ENCODE peak calls at places on chromosome 6, in eight cellular contexts. One of them, this sample, is unnamed.

GRCh38 chr6:47135772-47136171 is 93.6 kb upstream of the ADGRF1 start:
- DNase-seq in neural progenitor cell: no peak
- DNase-seq in HCT116: peak
- DNase-seq in OCI-LY7: no peak
- DNase-seq in MM.1S: no peak
- DNase-seq in PC-3: peak
- DNase-seq in GM23248: peak
- DNase-seq in GM23338: peak
- DNase-seq in this sample: peak

GRCh38 chr6:126377594-126378153 is 37.8 kb downstream of the CENPW start:
- DNase-seq in MM.1S: no peak
- DNase-seq in GM23248: no peak
- DNase-seq in neural progenitor cell: no peak
- DNase-seq in HCT116: no peak
- DNase-seq in PC-3: no peak
- DNase-seq in OCI-LY7: no peak
- DNase-seq in GM23338: no peak
- DNase-seq in this sample: no peak

GRCh38 chr6:167226791-167227190 is 64.3 kb upstream of the UNC93A start:
- DNase-seq in PC-3: no peak
- DNase-seq in HCT116: no peak
- DNase-seq in GM23338: no peak
- DNase-seq in neural progenitor cell: no peak
- DNase-seq in OCI-LY7: no peak
- DNase-seq in MM.1S: no peak
- DNase-seq in GM23248: no peak
- DNase-seq in this sample: no peak

GRCh38 chr6:144062757-144063156 is 32.6 kb downstream of the SF3B5 start:
- DNase-seq in HCT116: no peak
- DNase-seq in OCI-LY7: peak
- DNase-seq in GM23338: no peak
- DNase-seq in GM23248: no peak
- DNase-seq in neural progenitor cell: no peak
- DNase-seq in PC-3: no peak
- DNase-seq in MM.1S: no peak
- DNase-seq in this sample: no peak

GRCh38 chr6:23505021-23505420 is 621.0 kb upstream of the NRSN1 start:
- DNase-seq in OCI-LY7: no peak
- DNase-seq in MM.1S: no peak
- DNase-seq in GM23248: peak
- DNase-seq in PC-3: no peak
- DNase-seq in GM23338: no peak
- DNase-seq in neural progenitor cell: no peak
- DNase-seq in HCT116: no peak
- DNase-seq in this sample: no peak

GRCh38 chr6:82521369-82521768 is 157.8 kb downstream of the TPBG start:
- DNase-seq in neural progenitor cell: no peak
- DNase-seq in GM23248: no peak
- DNase-seq in PC-3: no peak
- DNase-seq in GM23338: no peak
- DNase-seq in MM.1S: no peak
- DNase-seq in OCI-LY7: no peak
- DNase-seq in HCT116: no peak
- DNase-seq in this sample: no peak

GRCh38 chr6:136037885-136038460 is 186.5 kb downstream of the PDE7B start:
- DNase-seq in MM.1S: no peak
- DNase-seq in neural progenitor cell: no peak
- DNase-seq in GM23248: peak
- DNase-seq in HCT116: no peak
- DNase-seq in OCI-LY7: no peak
- DNase-seq in GM23338: no peak
- DNase-seq in PC-3: no peak
- DNase-seq in this sample: peak

GRCh38 chr6:144710207-144710606 is 425.1 kb downstream of the UTRN start:
- DNase-seq in MM.1S: no peak
- DNase-seq in OCI-LY7: no peak
- DNase-seq in HCT116: no peak
- DNase-seq in neural progenitor cell: no peak
- DNase-seq in GM23338: no peak
- DNase-seq in PC-3: peak
- DNase-seq in GM23248: peak
- DNase-seq in this sample: no peak

GRCh38 chr6:49551126-49551865 is 828 bp downstream of the C6orf141 start:
- DNase-seq in OCI-LY7: no peak
- DNase-seq in GM23338: peak
- DNase-seq in HCT116: no peak
- DNase-seq in GM23248: peak
- DNase-seq in MM.1S: no peak
- DNase-seq in PC-3: peak
- DNase-seq in neural progenitor cell: peak
- DNase-seq in this sample: peak

GRCh38 chr6:5679696-5680494 is 326.8 kb downstream of the NRN1 start:
- DNase-seq in GM23338: no peak
- DNase-seq in neural progenitor cell: no peak
- DNase-seq in HCT116: no peak
- DNase-seq in GM23248: no peak
- DNase-seq in PC-3: no peak
- DNase-seq in MM.1S: no peak
- DNase-seq in OCI-LY7: peak
- DNase-seq in this sample: no peak

GRCh38 chr6:22657341-22657985 is 88.1 kb downstream of the HDGFL1 start:
- DNase-seq in neural progenitor cell: no peak
- DNase-seq in MM.1S: peak
- DNase-seq in GM23338: no peak
- DNase-seq in HCT116: no peak
- DNase-seq in PC-3: no peak
- DNase-seq in GM23248: no peak
- DNase-seq in OCI-LY7: no peak
- DNase-seq in this sample: no peak

GRCh38 chr6:82015043-82015442 is 232.5 kb downstream of the IBTK start:
- DNase-seq in PC-3: peak
- DNase-seq in HCT116: no peak
- DNase-seq in OCI-LY7: no peak
- DNase-seq in neural progenitor cell: no peak
- DNase-seq in GM23338: no peak
- DNase-seq in GM23248: peak
- DNase-seq in MM.1S: no peak
- DNase-seq in this sample: no peak

GRCh38 chr6:72850469-72850868 is 228.6 kb downstream of the KCNQ5 start:
- DNase-seq in PC-3: no peak
- DNase-seq in GM23338: no peak
- DNase-seq in OCI-LY7: no peak
- DNase-seq in HCT116: no peak
- DNase-seq in GM23248: no peak
- DNase-seq in MM.1S: no peak
- DNase-seq in neural progenitor cell: no peak
- DNase-seq in this sample: no peak

GRCh38 chr6:159042003-159042823 is 2.6 kb downstream of the TAGAP start:
- DNase-seq in PC-3: peak
- DNase-seq in HCT116: peak
- DNase-seq in GM23338: peak
- DNase-seq in GM23248: peak
- DNase-seq in MM.1S: peak
- DNase-seq in OCI-LY7: peak
- DNase-seq in neural progenitor cell: peak
- DNase-seq in this sample: peak

GRCh38 chr6:115415378-115415777 is 645.3 kb downstream of the FRK start:
- DNase-seq in neural progenitor cell: peak
- DNase-seq in OCI-LY7: no peak
- DNase-seq in GM23248: no peak
- DNase-seq in MM.1S: no peak
- DNase-seq in PC-3: no peak
- DNase-seq in GM23338: peak
- DNase-seq in HCT116: no peak
- DNase-seq in this sample: no peak

DNA sequence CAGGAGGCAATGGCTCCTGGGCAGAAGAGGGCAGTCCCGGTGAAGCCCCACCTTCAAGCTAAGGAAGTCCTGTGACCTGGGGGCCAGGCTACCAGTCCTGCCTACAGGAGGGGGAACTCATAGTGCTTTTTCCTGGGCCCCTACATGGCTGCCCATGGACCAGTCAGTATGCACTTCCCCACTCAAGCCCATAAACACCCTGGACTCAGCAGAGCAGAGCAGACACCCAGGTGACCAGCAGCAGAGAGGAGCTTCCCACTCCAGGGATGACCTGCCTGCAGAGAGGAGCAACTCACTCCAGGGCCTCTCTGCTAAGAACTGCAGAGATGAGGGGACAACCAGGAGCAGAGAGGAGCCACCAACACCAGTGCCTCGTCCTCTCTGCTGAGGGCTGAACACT is 14.3 kb upstream of the ABCC10 start:
- DNase-seq in neural progenitor cell: no peak
- DNase-seq in OCI-LY7: no peak
- DNase-seq in MM.1S: no peak
- DNase-seq in GM23338: no peak
- DNase-seq in HCT116: no peak
- DNase-seq in PC-3: no peak
- DNase-seq in GM23248: no peak
- DNase-seq in this sample: no peak
- TF ChIP-seq EZH2phosphoT487 in neural progenitor cell: no peak
- TF ChIP-seq EZH2phosphoT487 in OCI-LY7: no peak
- TF ChIP-seq EZH2phosphoT487 in MM.1S: no peak
- TF ChIP-seq EZH2phosphoT487 in GM23338: no peak
- TF ChIP-seq EZH2phosphoT487 in HCT116: no peak
- TF ChIP-seq EZH2phosphoT487 in PC-3: no peak
- TF ChIP-seq EZH2phosphoT487 in GM23248: no peak
- TF ChIP-seq EZH2phosphoT487 in this sample: no peak

DNA sequence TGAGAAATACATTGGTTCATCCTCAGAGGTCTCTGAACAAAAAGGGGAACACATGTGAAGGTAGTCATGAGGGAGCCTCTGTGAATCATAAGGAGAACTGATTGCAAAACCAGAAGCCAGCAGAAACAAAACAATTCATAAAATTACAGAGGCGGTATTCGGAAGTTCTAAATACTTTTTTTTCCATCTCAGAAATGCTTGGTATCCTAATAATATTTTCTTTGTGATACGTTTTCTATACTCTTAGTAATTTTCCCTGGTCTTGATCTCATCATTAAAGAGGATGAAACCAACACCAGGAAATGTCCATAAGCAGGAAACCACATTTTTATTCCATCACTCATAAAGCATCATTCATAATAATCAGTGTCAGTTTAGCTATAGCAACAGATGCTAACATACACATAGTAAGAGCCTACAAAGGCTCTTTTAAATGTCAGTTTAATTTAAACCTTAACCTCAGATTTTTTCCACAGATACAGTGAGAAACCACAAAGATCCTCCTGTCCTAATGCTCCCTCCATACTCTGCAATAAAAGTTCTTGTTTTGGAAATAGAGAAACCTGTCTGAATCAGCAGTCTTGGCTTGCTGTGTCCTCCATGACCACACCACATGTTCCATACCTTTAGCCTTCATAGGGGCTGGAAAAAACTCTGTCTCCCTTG is 29.2 kb downstream of the SGK1 start:
- DNase-seq in neural progenitor cell: no peak
- DNase-seq in GM23338: no peak
- DNase-seq in OCI-LY7: no peak
- DNase-seq in GM23248: peak
- DNase-seq in MM.1S: no peak
- DNase-seq in HCT116: no peak
- DNase-seq in PC-3: peak
- DNase-seq in this sample: peak
- H3K4me3 ChIP-seq in neural progenitor cell: no peak
- H3K4me3 ChIP-seq in GM23338: no peak
- H3K4me3 ChIP-seq in OCI-LY7: no peak
- H3K4me3 ChIP-seq in GM23248: peak
- H3K4me3 ChIP-seq in MM.1S: no peak
- H3K4me3 ChIP-seq in HCT116: no peak
- H3K4me3 ChIP-seq in PC-3: no peak
- H3K4me3 ChIP-seq in this sample: no peak

DNA sequence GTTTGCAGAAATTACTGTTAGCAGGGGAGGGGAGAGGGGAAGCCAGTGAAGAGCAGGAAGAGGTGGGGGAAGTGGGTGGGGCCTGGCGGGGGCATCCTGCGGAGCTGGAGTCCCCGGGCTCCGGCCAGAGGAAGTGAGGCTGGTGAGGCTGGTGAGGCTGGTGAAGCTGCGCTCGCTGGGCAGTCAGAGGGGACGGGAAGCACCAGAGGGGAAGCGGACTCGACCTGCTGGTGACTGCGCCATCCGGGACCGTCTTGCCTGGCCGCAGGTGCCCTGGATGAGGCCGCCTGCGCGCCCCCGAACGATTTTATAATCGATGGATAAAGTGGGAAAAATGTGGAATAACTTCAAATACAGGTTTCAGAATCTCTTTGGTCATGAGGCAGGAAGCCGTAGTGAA is 635.3 kb upstream of the MARCKS start:
- DNase-seq in GM23338: peak
- DNase-seq in GM23248: no peak
- DNase-seq in PC-3: no peak
- DNase-seq in MM.1S: no peak
- DNase-seq in HCT116: no peak
- DNase-seq in neural progenitor cell: no peak
- DNase-seq in OCI-LY7: no peak
- DNase-seq in this sample: no peak
- H3K27ac ChIP-seq in GM23338: no peak
- H3K27ac ChIP-seq in GM23248: no peak
- H3K27ac ChIP-seq in PC-3: no peak
- H3K27ac ChIP-seq in MM.1S: no peak
- H3K27ac ChIP-seq in HCT116: no peak
- H3K27ac ChIP-seq in neural progenitor cell: no peak
- H3K27ac ChIP-seq in OCI-LY7: no peak
- H3K27ac ChIP-seq in this sample: no peak

DNA sequence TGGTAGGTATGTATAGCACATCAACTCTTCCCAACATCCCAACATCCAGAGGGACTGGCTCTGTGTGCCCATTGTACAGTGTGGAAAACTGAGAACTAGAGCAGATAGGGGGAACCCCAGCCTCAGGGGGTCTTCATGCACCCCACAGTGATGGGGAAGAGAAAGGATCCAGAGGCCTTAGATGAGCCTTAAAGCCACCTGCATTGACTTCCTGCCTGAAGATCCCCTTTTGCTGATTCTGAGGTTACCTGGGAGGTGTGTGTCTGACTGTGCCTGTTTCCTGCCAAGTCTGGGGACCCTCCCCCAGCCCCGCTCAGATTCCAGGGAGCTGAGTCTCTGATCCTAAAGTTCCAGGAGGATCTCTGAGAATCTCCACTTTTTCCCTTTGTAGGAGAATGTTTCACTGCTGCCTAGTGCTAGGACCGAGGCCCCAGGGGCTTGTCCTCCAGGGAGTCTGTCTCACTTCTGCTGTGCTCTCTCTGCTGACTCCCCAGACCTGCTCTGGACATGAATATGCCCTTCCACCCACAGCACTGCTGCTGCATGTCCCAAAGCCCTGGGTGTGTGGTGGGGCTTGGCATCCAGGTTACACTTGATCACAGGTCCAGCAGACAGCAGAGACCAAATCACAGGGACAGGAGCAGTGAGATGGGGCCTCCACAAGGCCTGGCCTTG is 12.8 kb upstream of the PGC start:
- DNase-seq in HCT116: no peak
- DNase-seq in GM23338: no peak
- DNase-seq in MM.1S: no peak
- DNase-seq in OCI-LY7: peak
- DNase-seq in PC-3: no peak
- DNase-seq in neural progenitor cell: no peak
- DNase-seq in GM23248: no peak
- DNase-seq in this sample: no peak
- TF ChIP-seq EZH2phosphoT487 in HCT116: no peak
- TF ChIP-seq EZH2phosphoT487 in GM23338: no peak
- TF ChIP-seq EZH2phosphoT487 in MM.1S: no peak
- TF ChIP-seq EZH2phosphoT487 in OCI-LY7: no peak
- TF ChIP-seq EZH2phosphoT487 in PC-3: no peak
- TF ChIP-seq EZH2phosphoT487 in neural progenitor cell: no peak
- TF ChIP-seq EZH2phosphoT487 in GM23248: no peak
- TF ChIP-seq EZH2phosphoT487 in this sample: no peak

This sample was measured in hepatocyte.